ENCODE peak calls at places on chromosome 9, in six cellular contexts. One of them, this sample, is unnamed.

GRCh38 chr9:129022037-129022436 is 6.1 kb downstream of the SH3GLB2 start:
- DNase-seq in astrocyte: no peak
- DNase-seq in psoas muscle: no peak
- DNase-seq in right lobe of liver: no peak
- DNase-seq in SK-N-SH: peak
- DNase-seq in transverse colon: no peak
- DNase-seq in this sample: no peak

GRCh38 chr9:15389636-15390035 is 33.0 kb upstream of the SNAPC3 start:
- DNase-seq in astrocyte: no peak
- DNase-seq in psoas muscle: no peak
- DNase-seq in right lobe of liver: no peak
- DNase-seq in SK-N-SH: no peak
- DNase-seq in transverse colon: no peak
- DNase-seq in this sample: no peak

GRCh38 chr9:85040141-85040540 is 370.6 kb downstream of the NTRK2 start:
- DNase-seq in astrocyte: no peak
- DNase-seq in psoas muscle: no peak
- DNase-seq in right lobe of liver: no peak
- DNase-seq in SK-N-SH: no peak
- DNase-seq in transverse colon: no peak
- DNase-seq in this sample: no peak

GRCh38 chr9:116506685-116507084 is 180.4 kb upstream of the TRIM32 start:
- DNase-seq in astrocyte: peak
- DNase-seq in psoas muscle: no peak
- DNase-seq in right lobe of liver: no peak
- DNase-seq in SK-N-SH: no peak
- DNase-seq in transverse colon: no peak
- DNase-seq in this sample: no peak

GRCh38 chr9:120532475-120532874 is 47.5 kb downstream of the CDK5RAP2 start:
- DNase-seq in astrocyte: peak
- DNase-seq in psoas muscle: peak
- DNase-seq in right lobe of liver: no peak
- DNase-seq in SK-N-SH: no peak
- DNase-seq in transverse colon: peak
- DNase-seq in this sample: peak

GRCh38 chr9:91720746-91721705 is 229.0 kb downstream of the ROR2 start:
- DNase-seq in astrocyte: no peak
- DNase-seq in psoas muscle: no peak
- DNase-seq in right lobe of liver: no peak
- DNase-seq in SK-N-SH: peak
- DNase-seq in transverse colon: no peak
- DNase-seq in this sample: no peak

GRCh38 chr9:33817327-33818166 is 587 bp downstream of the UBE2R2 start:
- DNase-seq in astrocyte: peak
- DNase-seq in psoas muscle: peak
- DNase-seq in right lobe of liver: peak
- DNase-seq in SK-N-SH: peak
- DNase-seq in transverse colon: peak
- DNase-seq in this sample: peak

GRCh38 chr9:84304166-84304565 is 36.4 kb downstream of the SLC28A3 start:
- DNase-seq in astrocyte: peak
- DNase-seq in psoas muscle: no peak
- DNase-seq in right lobe of liver: no peak
- DNase-seq in SK-N-SH: no peak
- DNase-seq in transverse colon: no peak
- DNase-seq in this sample: no peak

GRCh38 chr9:132201139-132201538 is 39.3 kb downstream of the NTNG2 start:
- DNase-seq in astrocyte: no peak
- DNase-seq in psoas muscle: no peak
- DNase-seq in right lobe of liver: no peak
- DNase-seq in SK-N-SH: no peak
- DNase-seq in transverse colon: no peak
- DNase-seq in this sample: no peak

GRCh38 chr9:124551472-124552339 is 44.5 kb upstream of the NR5A1 start:
- DNase-seq in astrocyte: peak
- DNase-seq in psoas muscle: no peak
- DNase-seq in right lobe of liver: peak
- DNase-seq in SK-N-SH: peak
- DNase-seq in transverse colon: peak
- DNase-seq in this sample: peak

GRCh38 chr9:119836036-119836435 is 466.8 kb upstream of the BRINP1 start:
- DNase-seq in astrocyte: no peak
- DNase-seq in psoas muscle: no peak
- DNase-seq in right lobe of liver: no peak
- DNase-seq in SK-N-SH: no peak
- DNase-seq in transverse colon: no peak
- DNase-seq in this sample: no peak

GRCh38 chr9:96317335-96317980 is 15.5 kb upstream of the HSD17B3 start:
- DNase-seq in astrocyte: peak
- DNase-seq in psoas muscle: no peak
- DNase-seq in right lobe of liver: no peak
- DNase-seq in SK-N-SH: peak
- DNase-seq in transverse colon: peak
- DNase-seq in this sample: peak

GRCh38 chr9:88897081-88897480 is 94.2 kb upstream of the S1PR3 start:
- DNase-seq in astrocyte: no peak
- DNase-seq in psoas muscle: no peak
- DNase-seq in right lobe of liver: no peak
- DNase-seq in SK-N-SH: no peak
- DNase-seq in transverse colon: no peak
- DNase-seq in this sample: no peak

GRCh38 chr9:4301971-4302427 is 2.1 kb upstream of the GLIS3 start:
- DNase-seq in astrocyte: peak
- DNase-seq in psoas muscle: peak
- DNase-seq in right lobe of liver: no peak
- DNase-seq in SK-N-SH: no peak
- DNase-seq in transverse colon: peak
- DNase-seq in this sample: peak

GRCh38 chr9:130116346-130116745 is 55.9 kb upstream of the NCS1 start:
- DNase-seq in astrocyte: no peak
- DNase-seq in psoas muscle: no peak
- DNase-seq in right lobe of liver: no peak
- DNase-seq in SK-N-SH: no peak
- DNase-seq in transverse colon: no peak
- DNase-seq in this sample: no peak

GRCh38 chr9:116421006-116421538 is 266.0 kb upstream of the TRIM32 start:
- DNase-seq in astrocyte: no peak
- DNase-seq in psoas muscle: no peak
- DNase-seq in right lobe of liver: no peak
- DNase-seq in SK-N-SH: no peak
- DNase-seq in transverse colon: no peak
- DNase-seq in this sample: peak

GRCh38 chr9:107299437-107299836 is 16.4 kb downstream of the RAD23B start:
- DNase-seq in astrocyte: no peak
- DNase-seq in psoas muscle: no peak
- DNase-seq in right lobe of liver: no peak
- DNase-seq in SK-N-SH: no peak
- DNase-seq in transverse colon: no peak
- DNase-seq in this sample: no peak

GRCh38 chr9:111161015-111161415 is 122.7 kb upstream of the LPAR1 start:
- DNase-seq in astrocyte: peak
- DNase-seq in psoas muscle: no peak
- DNase-seq in right lobe of liver: no peak
- DNase-seq in SK-N-SH: no peak
- DNase-seq in transverse colon: no peak
- DNase-seq in this sample: no peak

GRCh38 chr9:97803167-97804058 is 49.6 kb upstream of the FOXE1 start:
- DNase-seq in astrocyte: peak
- DNase-seq in psoas muscle: peak
- DNase-seq in right lobe of liver: peak
- DNase-seq in SK-N-SH: peak
- DNase-seq in transverse colon: peak
- DNase-seq in this sample: peak

DNA sequence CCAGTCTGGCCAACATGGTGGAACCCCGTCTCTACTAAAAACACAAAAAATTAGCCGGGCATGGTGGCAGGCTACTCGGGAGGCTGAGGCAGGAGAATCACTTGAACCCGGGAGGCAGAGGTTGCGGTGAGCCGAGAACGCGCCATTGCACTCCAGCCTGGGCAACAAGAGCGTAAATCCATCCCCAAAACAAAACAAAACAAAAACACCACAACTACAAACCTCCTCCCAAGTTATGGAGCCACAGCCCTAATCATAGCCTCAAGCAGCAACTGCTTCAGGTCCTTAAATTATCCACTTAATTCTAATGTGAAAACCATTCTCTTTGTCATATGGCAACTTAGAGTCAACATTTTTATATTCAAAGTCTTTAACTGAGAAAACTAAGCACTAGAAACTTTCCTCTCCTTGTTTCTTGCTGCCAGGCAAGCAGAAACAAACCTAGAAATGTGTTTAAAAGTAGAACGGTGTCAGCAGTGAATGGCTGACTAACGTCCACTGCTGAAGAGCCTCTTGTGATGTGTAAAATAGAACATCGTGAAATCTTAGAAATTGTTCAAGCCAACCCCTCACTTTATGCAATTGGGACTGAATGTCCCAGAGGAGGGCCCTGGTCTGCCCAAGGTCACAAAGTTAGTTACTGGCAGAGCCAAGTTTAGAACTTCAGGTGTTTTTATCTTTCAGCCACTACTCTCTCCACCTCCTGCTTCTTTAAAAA is 5.7 kb downstream of the TMEM245 start:
- DNase-seq in astrocyte: no peak
- DNase-seq in psoas muscle: no peak
- DNase-seq in right lobe of liver: no peak
- DNase-seq in SK-N-SH: no peak
- DNase-seq in transverse colon: no peak
- DNase-seq in this sample: no peak
- H3K27ac ChIP-seq in astrocyte: no peak
- H3K27ac ChIP-seq in psoas muscle: peak
- H3K27ac ChIP-seq in right lobe of liver: peak
- H3K27ac ChIP-seq in SK-N-SH: peak
- H3K27ac ChIP-seq in transverse colon: peak
- H3K27ac ChIP-seq in this sample: peak

DNA sequence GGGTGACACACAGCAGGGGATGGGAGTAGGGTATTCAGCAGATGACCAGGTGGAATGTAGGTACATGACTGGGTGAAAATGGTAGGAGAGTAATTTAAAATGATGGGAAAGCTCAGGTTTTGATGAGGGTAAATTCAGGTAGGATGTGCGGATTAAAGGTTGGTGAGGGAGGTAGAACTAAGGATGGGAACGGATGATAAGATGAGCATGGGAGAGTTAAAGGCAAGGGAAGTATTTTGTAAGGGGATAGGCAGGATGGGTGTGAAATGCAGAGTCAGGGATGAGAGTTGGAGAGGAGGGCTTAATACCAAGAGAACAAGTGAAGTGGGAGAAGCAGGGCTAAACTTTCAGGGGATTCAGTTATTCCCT is 1.5 kb downstream of the TLN1 start:
- DNase-seq in astrocyte: no peak
- DNase-seq in psoas muscle: no peak
- DNase-seq in right lobe of liver: no peak
- DNase-seq in SK-N-SH: no peak
- DNase-seq in transverse colon: no peak
- DNase-seq in this sample: no peak
- TF ChIP-seq CTCF in astrocyte: no peak
- TF ChIP-seq CTCF in psoas muscle: no peak
- TF ChIP-seq CTCF in right lobe of liver: no peak
- TF ChIP-seq CTCF in SK-N-SH: no peak
- TF ChIP-seq CTCF in transverse colon: no peak
- TF ChIP-seq CTCF in this sample: no peak

GRCh38 chr9:13962006-13962405 is 351.9 kb downstream of the NFIB start:
- DNase-seq in astrocyte: no peak
- DNase-seq in psoas muscle: no peak
- DNase-seq in right lobe of liver: no peak
- DNase-seq in SK-N-SH: no peak
- DNase-seq in transverse colon: no peak
- DNase-seq in this sample: no peak
- H3K27ac ChIP-seq in astrocyte: no peak
- H3K27ac ChIP-seq in psoas muscle: no peak
- H3K27ac ChIP-seq in right lobe of liver: no peak
- H3K27ac ChIP-seq in SK-N-SH: no peak
- H3K27ac ChIP-seq in transverse colon: no peak
- H3K27ac ChIP-seq in this sample: no peak

DNA sequence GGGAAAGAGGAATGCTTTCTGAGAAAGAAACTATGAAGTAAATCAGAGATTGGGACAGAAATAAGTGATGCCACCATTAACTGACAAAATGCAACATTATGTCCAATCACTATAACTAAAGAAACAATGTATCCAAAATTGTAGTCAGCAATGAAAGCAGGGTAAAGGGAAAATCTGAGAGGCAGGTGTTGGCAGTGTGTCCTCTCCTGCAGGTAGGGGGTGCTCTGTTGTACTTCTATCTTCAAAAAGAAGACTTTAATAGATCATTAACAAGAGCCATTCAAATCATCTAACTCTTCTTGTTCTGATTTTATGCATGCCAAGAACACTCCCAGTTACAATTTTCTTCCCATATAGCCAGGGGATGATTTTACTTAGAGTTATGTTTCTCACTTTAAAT is 1275.7 kb downstream of the PTPRD start:
- DNase-seq in astrocyte: no peak
- DNase-seq in psoas muscle: no peak
- DNase-seq in right lobe of liver: no peak
- DNase-seq in SK-N-SH: no peak
- DNase-seq in transverse colon: no peak
- DNase-seq in this sample: no peak
- TF ChIP-seq CTCF in astrocyte: no peak
- TF ChIP-seq CTCF in psoas muscle: no peak
- TF ChIP-seq CTCF in right lobe of liver: no peak
- TF ChIP-seq CTCF in SK-N-SH: no peak
- TF ChIP-seq CTCF in transverse colon: no peak
- TF ChIP-seq CTCF in this sample: no peak

GRCh38 chr9:81605154-81605670 is 84.1 kb downstream of the TLE1 start:
- DNase-seq in astrocyte: no peak
- DNase-seq in psoas muscle: no peak
- DNase-seq in right lobe of liver: no peak
- DNase-seq in SK-N-SH: no peak
- DNase-seq in transverse colon: no peak
- DNase-seq in this sample: no peak

GRCh38 chr9:81601639-81602623 is 87.4 kb downstream of the TLE1 start:
- DNase-seq in astrocyte: peak
- DNase-seq in psoas muscle: no peak
- DNase-seq in right lobe of liver: no peak
- DNase-seq in SK-N-SH: no peak
- DNase-seq in transverse colon: no peak
- DNase-seq in this sample: no peak

GRCh38 chr9:81600631-81601030 is 88.7 kb downstream of the TLE1 start:
- DNase-seq in astrocyte: no peak
- DNase-seq in psoas muscle: no peak
- DNase-seq in right lobe of liver: no peak
- DNase-seq in SK-N-SH: no peak
- DNase-seq in transverse colon: no peak
- DNase-seq in this sample: no peak

GRCh38 chr9:81604306-81605153 is 84.8 kb downstream of the TLE1 start:
- DNase-seq in astrocyte: peak
- DNase-seq in psoas muscle: no peak
- DNase-seq in right lobe of liver: no peak
- DNase-seq in SK-N-SH: no peak
- DNase-seq in transverse colon: no peak
- DNase-seq in this sample: no peak

GRCh38 chr9:81602887-81603680 is 86.3 kb downstream of the TLE1 start:
- DNase-seq in astrocyte: no peak
- DNase-seq in psoas muscle: no peak
- DNase-seq in right lobe of liver: no peak
- DNase-seq in SK-N-SH: no peak
- DNase-seq in transverse colon: no peak
- DNase-seq in this sample: no peak
- H3K27ac ChIP-seq in astrocyte: no peak
- H3K27ac ChIP-seq in psoas muscle: no peak
- H3K27ac ChIP-seq in right lobe of liver: no peak
- H3K27ac ChIP-seq in SK-N-SH: no peak
- H3K27ac ChIP-seq in transverse colon: no peak
- H3K27ac ChIP-seq in this sample: no peak

This sample was measured in cardiac muscle cell.